ENCODE peak calls at places on chromosomes 4 and X, in six cellular contexts. One of them, this sample, is unnamed.

GRCh38 chrX:24838624-24839023 is 144.9 kb downstream of the POLA1 start:
- DNase-seq in IMR-90: peak
- DNase-seq in H1: no peak
- DNase-seq in neuronal stem cell: peak
- DNase-seq in mesenchymal stem cell: peak
- DNase-seq in trophoblast cell: peak
- DNase-seq in this sample: no peak

GRCh38 chrX:133229361-133229760 is 11.2 kb upstream of the TFDP3 start:
- DNase-seq in IMR-90: peak
- DNase-seq in H1: no peak
- DNase-seq in neuronal stem cell: no peak
- DNase-seq in mesenchymal stem cell: peak
- DNase-seq in trophoblast cell: peak
- DNase-seq in this sample: no peak

GRCh38 chr4:13670456-13671150 is 43.1 kb upstream of the BOD1L1 start:
- DNase-seq in IMR-90: no peak
- DNase-seq in H1: no peak
- DNase-seq in neuronal stem cell: no peak
- DNase-seq in mesenchymal stem cell: no peak
- DNase-seq in trophoblast cell: no peak
- DNase-seq in this sample: no peak

GRCh38 chr4:67929447-67929846 is 33.8 kb downstream of the TMPRSS11A start:
- DNase-seq in IMR-90: peak
- DNase-seq in H1: no peak
- DNase-seq in neuronal stem cell: no peak
- DNase-seq in mesenchymal stem cell: no peak
- DNase-seq in trophoblast cell: no peak
- DNase-seq in this sample: no peak

GRCh38 chr4:173529505-173530325 is at the start of gene HAND2:
- DNase-seq in IMR-90: peak
- DNase-seq in H1: no peak
- DNase-seq in neuronal stem cell: peak
- DNase-seq in mesenchymal stem cell: peak
- DNase-seq in trophoblast cell: no peak
- DNase-seq in this sample: peak

GRCh38 chr4:83252782-83253405 is 31.7 kb downstream of the COQ2 start:
- DNase-seq in IMR-90: peak
- DNase-seq in H1: peak
- DNase-seq in neuronal stem cell: peak
- DNase-seq in mesenchymal stem cell: peak
- DNase-seq in trophoblast cell: peak
- DNase-seq in this sample: peak

GRCh38 chr4:176883681-176884418 is 91.1 kb upstream of the VEGFC start:
- DNase-seq in IMR-90: peak
- DNase-seq in H1: no peak
- DNase-seq in neuronal stem cell: no peak
- DNase-seq in mesenchymal stem cell: peak
- DNase-seq in trophoblast cell: no peak
- DNase-seq in this sample: no peak

GRCh38 chrX:109926743-109927662 is 75.9 kb upstream of the TMEM164 start:
- DNase-seq in IMR-90: no peak
- DNase-seq in H1: no peak
- DNase-seq in neuronal stem cell: no peak
- DNase-seq in mesenchymal stem cell: no peak
- DNase-seq in trophoblast cell: no peak
- DNase-seq in this sample: no peak

GRCh38 chr4:167168611-167169010 is 65.7 kb downstream of the SPOCK3 start:
- DNase-seq in IMR-90: no peak
- DNase-seq in H1: no peak
- DNase-seq in neuronal stem cell: no peak
- DNase-seq in mesenchymal stem cell: no peak
- DNase-seq in trophoblast cell: no peak
- DNase-seq in this sample: no peak

GRCh38 chr4:147639388-147639787 is 22.2 kb downstream of the TMEM184C start:
- DNase-seq in IMR-90: no peak
- DNase-seq in H1: no peak
- DNase-seq in neuronal stem cell: no peak
- DNase-seq in mesenchymal stem cell: no peak
- DNase-seq in trophoblast cell: no peak
- DNase-seq in this sample: no peak

GRCh38 chr4:8618421-8618820 is 25.9 kb downstream of the CPZ start:
- DNase-seq in IMR-90: no peak
- DNase-seq in H1: no peak
- DNase-seq in neuronal stem cell: no peak
- DNase-seq in mesenchymal stem cell: no peak
- DNase-seq in trophoblast cell: no peak
- DNase-seq in this sample: no peak

GRCh38 chr4:186953601-186954260 is 230.1 kb upstream of the FAT1 start:
- DNase-seq in IMR-90: no peak
- DNase-seq in H1: no peak
- DNase-seq in neuronal stem cell: no peak
- DNase-seq in mesenchymal stem cell: no peak
- DNase-seq in trophoblast cell: peak
- DNase-seq in this sample: no peak

GRCh38 chrX:120306640-120307039 is 4.6 kb downstream of the TMEM255A start:
- DNase-seq in IMR-90: no peak
- DNase-seq in H1: no peak
- DNase-seq in neuronal stem cell: no peak
- DNase-seq in mesenchymal stem cell: no peak
- DNase-seq in trophoblast cell: no peak
- DNase-seq in this sample: no peak

GRCh38 chrX:120309873-120310730 is 1.2 kb downstream of the TMEM255A start:
- DNase-seq in IMR-90: no peak
- DNase-seq in H1: no peak
- DNase-seq in neuronal stem cell: peak
- DNase-seq in mesenchymal stem cell: no peak
- DNase-seq in trophoblast cell: peak
- DNase-seq in this sample: peak

GRCh38 chrX:120308959-120309872 is 2.0 kb downstream of the TMEM255A start:
- DNase-seq in IMR-90: peak
- DNase-seq in H1: no peak
- DNase-seq in neuronal stem cell: peak
- DNase-seq in mesenchymal stem cell: peak
- DNase-seq in trophoblast cell: peak
- DNase-seq in this sample: peak

GRCh38 chrX:120310861-120311631 is at the start of gene TMEM255A:
- DNase-seq in IMR-90: no peak
- DNase-seq in H1: no peak
- DNase-seq in neuronal stem cell: peak
- DNase-seq in mesenchymal stem cell: no peak
- DNase-seq in trophoblast cell: peak
- DNase-seq in this sample: peak

GRCh38 chrX:120308558-120308957 is 2.7 kb downstream of the TMEM255A start:
- DNase-seq in IMR-90: no peak
- DNase-seq in H1: peak
- DNase-seq in neuronal stem cell: peak
- DNase-seq in mesenchymal stem cell: no peak
- DNase-seq in trophoblast cell: no peak
- DNase-seq in this sample: peak
- H2BK120ac ChIP-seq in IMR-90: no peak
- H2BK120ac ChIP-seq in H1: no peak
- H2BK120ac ChIP-seq in neuronal stem cell: no peak
- H2BK120ac ChIP-seq in mesenchymal stem cell: no peak
- H2BK120ac ChIP-seq in trophoblast cell: no peak
- H2BK120ac ChIP-seq in this sample: no peak

GRCh38 chr4:172061204-172061603 is 248.0 kb downstream of the GALNTL6 start:
- DNase-seq in IMR-90: no peak
- DNase-seq in H1: no peak
- DNase-seq in neuronal stem cell: no peak
- DNase-seq in mesenchymal stem cell: no peak
- DNase-seq in trophoblast cell: peak
- DNase-seq in this sample: no peak
- H3K14ac ChIP-seq in IMR-90: no peak
- H3K14ac ChIP-seq in H1: no peak
- H3K14ac ChIP-seq in neuronal stem cell: no peak
- H3K14ac ChIP-seq in mesenchymal stem cell: no peak
- H3K14ac ChIP-seq in trophoblast cell: no peak
- H3K14ac ChIP-seq in this sample: no peak

GRCh38 chr4:154615211-154615610 is 2.8 kb upstream of the FGG start:
- DNase-seq in IMR-90: no peak
- DNase-seq in H1: no peak
- DNase-seq in neuronal stem cell: no peak
- DNase-seq in mesenchymal stem cell: no peak
- DNase-seq in trophoblast cell: no peak
- DNase-seq in this sample: no peak
- H2AFZ ChIP-seq in IMR-90: no peak
- H2AFZ ChIP-seq in H1: no peak
- H2AFZ ChIP-seq in neuronal stem cell: no peak
- H2AFZ ChIP-seq in mesenchymal stem cell: no peak
- H2AFZ ChIP-seq in trophoblast cell: no peak
- H2AFZ ChIP-seq in this sample: no peak

DNA sequence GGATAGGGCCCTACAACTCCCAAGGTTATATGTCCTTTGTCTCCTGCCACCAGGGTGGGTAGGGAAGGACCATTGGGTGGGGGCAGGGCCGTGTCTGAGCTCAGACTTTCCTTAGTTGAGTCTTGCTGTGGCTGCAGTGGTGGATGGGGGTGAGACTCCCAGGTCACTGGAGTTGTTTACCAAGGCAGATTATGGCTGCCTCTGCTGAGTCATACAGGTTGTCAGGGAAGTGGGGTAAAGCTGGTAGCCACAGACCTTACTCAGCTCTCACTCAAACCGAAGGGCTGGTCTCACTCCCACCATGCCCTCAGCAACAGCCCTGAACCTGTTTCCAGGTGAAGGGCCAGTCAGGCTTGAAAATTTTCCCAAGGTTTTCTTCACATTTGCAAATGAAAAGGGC is 58.8 kb upstream of the FAAH2 start:
- DNase-seq in IMR-90: no peak
- DNase-seq in H1: no peak
- DNase-seq in neuronal stem cell: no peak
- DNase-seq in mesenchymal stem cell: no peak
- DNase-seq in trophoblast cell: no peak
- DNase-seq in this sample: peak
- H2BK120ac ChIP-seq in IMR-90: no peak
- H2BK120ac ChIP-seq in H1: no peak
- H2BK120ac ChIP-seq in neuronal stem cell: no peak
- H2BK120ac ChIP-seq in mesenchymal stem cell: no peak
- H2BK120ac ChIP-seq in trophoblast cell: no peak
- H2BK120ac ChIP-seq in this sample: no peak

DNA sequence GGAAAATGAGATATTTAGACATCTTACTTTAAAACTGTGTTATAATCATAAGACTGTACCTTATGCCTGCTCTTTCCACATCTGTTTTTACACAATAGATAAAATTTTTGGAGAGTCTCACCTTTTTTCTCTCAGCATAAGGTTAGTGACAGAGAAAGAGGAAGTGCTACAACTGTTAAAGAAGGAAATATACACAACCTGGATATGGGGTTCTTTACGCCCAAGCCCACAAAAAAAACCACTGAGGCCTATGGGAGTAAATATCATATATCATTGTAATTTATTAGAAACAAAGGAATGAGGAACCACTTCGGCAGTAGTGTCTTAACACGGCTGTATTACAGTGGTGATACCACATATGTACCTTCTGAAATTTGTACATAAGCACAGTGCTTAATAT is 265.9 kb upstream of the GK2 start:
- DNase-seq in IMR-90: no peak
- DNase-seq in H1: no peak
- DNase-seq in neuronal stem cell: no peak
- DNase-seq in mesenchymal stem cell: no peak
- DNase-seq in trophoblast cell: no peak
- DNase-seq in this sample: no peak
- H3K14ac ChIP-seq in IMR-90: no peak
- H3K14ac ChIP-seq in H1: no peak
- H3K14ac ChIP-seq in neuronal stem cell: no peak
- H3K14ac ChIP-seq in mesenchymal stem cell: no peak
- H3K14ac ChIP-seq in trophoblast cell: no peak
- H3K14ac ChIP-seq in this sample: no peak

GRCh38 chr4:59044316-59044715 is 1934.1 kb upstream of the IGFBP7 start:
- DNase-seq in IMR-90: no peak
- DNase-seq in H1: no peak
- DNase-seq in neuronal stem cell: no peak
- DNase-seq in mesenchymal stem cell: no peak
- DNase-seq in trophoblast cell: no peak
- DNase-seq in this sample: no peak
- H2AFZ ChIP-seq in IMR-90: no peak
- H2AFZ ChIP-seq in H1: peak
- H2AFZ ChIP-seq in neuronal stem cell: peak
- H2AFZ ChIP-seq in mesenchymal stem cell: no peak
- H2AFZ ChIP-seq in trophoblast cell: no peak
- H2AFZ ChIP-seq in this sample: peak

DNA sequence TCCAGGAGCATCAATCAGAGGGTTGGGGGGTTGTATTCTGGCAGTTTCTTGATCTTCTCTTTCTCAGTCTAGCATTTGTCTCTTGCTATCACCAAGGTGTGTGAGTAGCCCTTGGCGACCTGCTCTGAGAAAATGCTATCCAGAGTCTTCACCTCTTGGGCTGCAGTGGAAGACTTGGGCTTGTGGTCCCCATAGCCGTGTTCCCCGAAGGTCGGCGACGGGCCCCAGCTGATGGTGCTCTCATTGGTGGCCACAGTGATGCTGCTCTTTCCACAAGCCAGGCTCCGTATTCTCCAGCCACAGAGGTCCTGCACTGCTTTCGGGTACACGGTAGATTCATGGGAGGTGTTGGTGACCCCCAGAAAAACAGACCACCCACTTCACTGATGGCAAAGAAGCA is 25.9 kb upstream of the ETNPPL start:
- DNase-seq in IMR-90: no peak
- DNase-seq in H1: no peak
- DNase-seq in neuronal stem cell: no peak
- DNase-seq in mesenchymal stem cell: no peak
- DNase-seq in trophoblast cell: no peak
- DNase-seq in this sample: no peak
- H2BK120ac ChIP-seq in IMR-90: no peak
- H2BK120ac ChIP-seq in H1: no peak
- H2BK120ac ChIP-seq in neuronal stem cell: no peak
- H2BK120ac ChIP-seq in mesenchymal stem cell: no peak
- H2BK120ac ChIP-seq in trophoblast cell: no peak
- H2BK120ac ChIP-seq in this sample: no peak

GRCh38 chr4:80074651-80075050 is 1.6 kb upstream of the ANTXR2 start:
- DNase-seq in IMR-90: no peak
- DNase-seq in H1: no peak
- DNase-seq in neuronal stem cell: no peak
- DNase-seq in mesenchymal stem cell: no peak
- DNase-seq in trophoblast cell: no peak
- DNase-seq in this sample: no peak

GRCh38 chr4:80075995-80076394 is 3.0 kb upstream of the ANTXR2 start:
- DNase-seq in IMR-90: no peak
- DNase-seq in H1: no peak
- DNase-seq in neuronal stem cell: no peak
- DNase-seq in mesenchymal stem cell: no peak
- DNase-seq in trophoblast cell: no peak
- DNase-seq in this sample: no peak

GRCh38 chr4:80079255-80079923 is 6.4 kb upstream of the ANTXR2 start:
- DNase-seq in IMR-90: no peak
- DNase-seq in H1: no peak
- DNase-seq in neuronal stem cell: no peak
- DNase-seq in mesenchymal stem cell: no peak
- DNase-seq in trophoblast cell: no peak
- DNase-seq in this sample: no peak

GRCh38 chr4:80078361-80079092 is 5.5 kb upstream of the ANTXR2 start:
- DNase-seq in IMR-90: no peak
- DNase-seq in H1: no peak
- DNase-seq in neuronal stem cell: no peak
- DNase-seq in mesenchymal stem cell: no peak
- DNase-seq in trophoblast cell: peak
- DNase-seq in this sample: no peak

GRCh38 chr4:80077639-80078038 is 4.6 kb upstream of the ANTXR2 start:
- DNase-seq in IMR-90: peak
- DNase-seq in H1: no peak
- DNase-seq in neuronal stem cell: no peak
- DNase-seq in mesenchymal stem cell: no peak
- DNase-seq in trophoblast cell: peak
- DNase-seq in this sample: no peak
- H3K14ac ChIP-seq in IMR-90: no peak
- H3K14ac ChIP-seq in H1: no peak
- H3K14ac ChIP-seq in neuronal stem cell: no peak
- H3K14ac ChIP-seq in mesenchymal stem cell: no peak
- H3K14ac ChIP-seq in trophoblast cell: no peak
- H3K14ac ChIP-seq in this sample: no peak

GRCh38 chrX:13077168-13077567 is 32.7 kb upstream of the FAM9C start:
- DNase-seq in IMR-90: peak
- DNase-seq in H1: no peak
- DNase-seq in neuronal stem cell: no peak
- DNase-seq in mesenchymal stem cell: peak
- DNase-seq in trophoblast cell: no peak
- DNase-seq in this sample: no peak
- H2AFZ ChIP-seq in IMR-90: no peak
- H2AFZ ChIP-seq in H1: no peak
- H2AFZ ChIP-seq in neuronal stem cell: no peak
- H2AFZ ChIP-seq in mesenchymal stem cell: no peak
- H2AFZ ChIP-seq in trophoblast cell: no peak
- H2AFZ ChIP-seq in this sample: no peak

This sample was measured in H9.